ENCODE peak calls at places on chromosomes 7 and 10, in eight cellular contexts. R is astrocyte of the spinal cord, G is AG04450, W is HCT116, V is psoas muscle, Q is A549, L is cardiac fibroblast, K is AG09309. X is an unnamed sample.

GRCh38 chr10:55237462-55237861 is 436.4 kb upstream of the PCDH15 start:
- DNase-seq in R (no peak), G (no peak), W (no peak), V (no peak), Q (no peak), L (no peak), K (no peak), X (no peak)

GRCh38 chr10:101046332-101047238 is 15.2 kb upstream of the KAZALD1 start:
- DNase-seq in R (no peak), G (no peak), W (no peak), V (no peak), Q (no peak), L (no peak), K (no peak), X (no peak)

GRCh38 chr10:82190432-82191260 is 315.7 kb downstream of the NRG3 start:
- DNase-seq in R (no peak), G (no peak), W (no peak), V (no peak), Q (no peak), L (peak; percentile 52), K (no peak), X (no peak)

GRCh38 chr7:24701899-24702235 is 55.4 kb downstream of the GSDME start:
- DNase-seq in R (no peak), G (no peak), W (no peak), V (no peak), Q (no peak), L (no peak), K (no peak), X (no peak)

GRCh38 chr7:140621326-140622035 is 19.1 kb downstream of the DENND2A start:
- DNase-seq in R (peak; percentile 68), G (no peak), W (no peak), V (no peak), Q (no peak), L (peak; percentile 62), K (no peak), X (no peak)

GRCh38 chr7:29132980-29133379 is 13.4 kb downstream of the CPVL start:
- DNase-seq in R (no peak), G (no peak), W (no peak), V (no peak), Q (no peak), L (no peak), K (no peak), X (no peak)

GRCh38 chr7:25894002-25894901 is 257.7 kb upstream of the NFE2L3 start:
- DNase-seq in R (no peak), G (no peak), W (peak; percentile 61), V (peak; percentile 18), Q (no peak), L (no peak), K (no peak), X (peak; percentile 73)

GRCh38 chr7:100572281-100572948 is 1.3 kb downstream of the SAP25 start:
- DNase-seq in R (no peak), G (no peak), W (no peak), V (no peak), Q (no peak), L (no peak), K (no peak), X (no peak)

GRCh38 chr10:88880287-88881094 is 446 bp downstream of the STAMBPL1 start:
- DNase-seq in R (peak; percentile 83), G (no peak), W (peak; percentile 51), V (peak; percentile 89), Q (peak; percentile 69), L (peak; percentile 85), K (no peak), X (peak; percentile 74)

GRCh38 chr7:105493928-105494325 is 28.1 kb downstream of the PUS7 start:
- DNase-seq in R (peak; percentile 89), G (peak; percentile 95), W (no peak), V (no peak), Q (no peak), L (peak; percentile 65), K (peak; percentile 85), X (peak; percentile 5)

GRCh38 chr7:32495298-32496051 is at the start of gene AVL9:
- DNase-seq in R (peak; percentile 97), G (peak; percentile 86), W (peak; percentile 90), V (peak; percentile 98), Q (peak; percentile 82), L (peak; percentile 95), K (peak; percentile 80), X (peak; percentile 100)

GRCh38 chr7:157211710-157212109 is 73.0 kb downstream of the UBE3C start:
- DNase-seq in R (peak; percentile 91), G (peak; percentile 72), W (no peak), V (no peak), Q (no peak), L (peak; percentile 81), K (peak; percentile 60), X (no peak)

GRCh38 chr10:71263376-71263775 is 51.0 kb downstream of the UNC5B start:
- DNase-seq in R (no peak), G (no peak), W (no peak), V (no peak), Q (no peak), L (peak; percentile 26), K (no peak), X (no peak)

GRCh38 chr10:91422915-91423314 is 12.8 kb downstream of the HECTD2 start:
- DNase-seq in R (no peak), G (no peak), W (no peak), V (no peak), Q (no peak), L (no peak), K (no peak), X (no peak)

GRCh38 chr7:25384820-25385560 is 156.7 kb upstream of the NPVF start:
- DNase-seq in R (no peak), G (no peak), W (no peak), V (no peak), Q (no peak), L (no peak), K (no peak), X (no peak)

GRCh38 chr7:159125104-159125943 is 19.3 kb downstream of the VIPR2 start:
- DNase-seq in R (no peak), G (no peak), W (no peak), V (no peak), Q (no peak), L (no peak), K (no peak), X (no peak)

GRCh38 chr10:118264838-118265470 is 77.2 kb downstream of the FAM204A start:
- DNase-seq in R (no peak), G (no peak), W (no peak), V (no peak), Q (no peak), L (no peak), K (no peak), X (no peak)

GRCh38 chr10:26737730-26738129 is 40.2 kb downstream of the PDSS1 start:
- DNase-seq in R (peak; percentile 43), G (no peak), W (no peak), V (no peak), Q (no peak), L (peak; percentile 44), K (peak; percentile 17), X (no peak)

GRCh38 chr10:69742928-69743602 is 58.6 kb upstream of the COL13A1 start:
- DNase-seq in R (no peak), G (no peak), W (peak; percentile 18), V (no peak), Q (no peak), L (peak; percentile 51), K (no peak), X (peak; percentile 70)

GRCh38 chr7:24778543-24779282 is 21.4 kb upstream of the GSDME start:
- DNase-seq in R (peak; percentile 71), G (no peak), W (no peak), V (peak; percentile 77), Q (no peak), L (peak; percentile 93), K (peak; percentile 89), X (no peak)

GRCh38 chr10:45589868-45590267 is 82.7 kb downstream of the ZFAND4 start:
- DNase-seq in R (no peak), G (no peak), W (no peak), V (no peak), Q (no peak), L (no peak), K (no peak), X (no peak)

GRCh38 chr7:46559194-46559576 is 638.1 kb upstream of the IGFBP3 start:
- DNase-seq in R (peak; percentile 86), G (peak; percentile 65), W (no peak), V (no peak), Q (no peak), L (peak; percentile 85), K (peak; percentile 60), X (no peak)

GRCh38 chr7:38283107-38283506 is 9.7 kb upstream of the TARP start:
- DNase-seq in R (no peak), G (no peak), W (no peak), V (no peak), Q (no peak), L (no peak), K (no peak), X (no peak)

DNA sequence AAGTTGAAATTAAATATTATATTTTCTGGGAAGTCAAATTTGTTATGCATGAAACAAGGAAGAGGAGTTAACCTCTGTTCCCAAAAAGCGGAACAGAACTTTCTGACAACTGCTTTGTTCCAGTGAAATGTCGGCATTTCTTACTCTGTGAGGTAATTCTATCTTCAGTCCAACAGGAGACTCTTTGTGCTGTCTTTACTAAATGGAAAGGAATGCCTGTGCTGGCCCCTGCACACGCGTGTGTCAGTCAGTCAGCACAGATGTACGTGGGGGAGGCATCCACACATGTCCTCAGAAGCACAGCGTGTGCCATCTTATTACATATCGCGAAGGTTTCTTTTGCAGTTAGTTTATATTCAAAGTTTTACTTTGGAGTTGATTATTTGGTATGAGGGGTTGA is 37.5 kb downstream of the NET1 start:
- DNase-seq in R (peak; percentile 73), G (peak; percentile 52), W (no peak), V (no peak), Q (no peak), L (peak; percentile 87), K (no peak), X (peak; percentile 29)
- TF ChIP-seq CTCF in R (peak; percentile 16), G (peak; percentile 41), W (no peak), V (no peak), Q (no peak), L (no peak), K (peak; percentile 22), X (peak; percentile 15)

GRCh38 chr7:102236592-102237287 is 49.9 kb upstream of the SH2B2 start:
- DNase-seq in R (peak; percentile 65), G (peak; percentile 24), W (peak; percentile 28), V (peak; percentile 47), Q (peak; percentile 87), L (peak; percentile 76), K (no peak), X (peak; percentile 56)
- TF ChIP-seq CTCF in R (peak; percentile 77), G (peak; percentile 87), W (peak; percentile 75), V (peak; percentile 78), Q (peak; percentile 89), L (peak; percentile 80), K (peak; percentile 87), X (peak; percentile 55)

DNA sequence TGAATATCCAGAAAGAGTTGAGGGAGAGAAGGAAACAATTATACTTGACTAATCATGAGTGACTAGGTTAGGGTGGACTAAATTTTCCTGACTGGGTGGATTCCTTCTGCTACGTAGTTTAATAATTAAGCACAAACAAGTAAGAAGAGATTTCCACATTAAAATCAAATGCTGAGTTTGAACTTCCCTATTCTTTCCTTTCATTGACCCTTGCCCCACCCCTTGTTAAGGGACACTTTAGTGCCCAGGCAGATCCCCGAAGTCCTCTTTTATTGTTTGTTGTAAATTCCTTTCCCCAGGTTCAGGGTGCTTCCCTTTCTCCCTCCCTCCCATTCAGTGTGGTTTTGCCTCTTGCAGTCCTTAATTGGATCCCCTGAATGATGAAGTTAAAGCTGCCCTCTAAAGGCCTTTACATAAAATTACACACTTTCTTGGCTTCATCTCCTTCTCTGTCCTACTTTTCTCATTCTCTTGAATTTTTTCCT is 8.8 kb upstream of the SPAM1 start:
- DNase-seq in R (peak; percentile 12), G (no peak), W (peak; percentile 35), V (no peak), Q (peak; percentile 3), L (peak; percentile 28), K (no peak), X (peak; percentile 14)
- TF ChIP-seq CTCF in R (peak; percentile 39), G (peak; percentile 40), W (peak; percentile 34), V (peak; percentile 40), Q (no peak), L (peak; percentile 25), K (no peak), X (peak; percentile 37)

GRCh38 chr10:123885406-123886164 is 6.0 kb downstream of the CPXM2 start:
- DNase-seq in R (no peak), G (no peak), W (no peak), V (peak; percentile 44), Q (no peak), L (no peak), K (no peak), X (no peak)
- TF ChIP-seq CTCF in R (no peak), G (no peak), W (no peak), V (no peak), Q (no peak), L (no peak), K (no peak), X (no peak)